ENCODE peak calls at places on chromosomes 4 and X, in seven cellular contexts. Y, K, T, P, E, W and F are unnamed samples.

GRCh38 chrX:80879143-80879542 is 69.5 kb upstream of the BRWD3 start:
- DNase-seq in E (no peak), P (no peak), Y (peak), K (no peak), T (no peak), W (peak), F (no peak)

GRCh38 chr4:80365928-80366327 is 30.4 kb downstream of the CFAP299 start:
- DNase-seq in K (no peak), T (peak), P (peak), Y (peak), W (peak), E (peak), F (peak)

GRCh38 chr4:1477045-1477905 is 71.0 kb upstream of the NKX1-1 start:
- DNase-seq in W (no peak), Y (no peak), P (no peak), K (no peak), E (peak), T (no peak), F (no peak)

GRCh38 chr4:2714071-2714770 is 41.9 kb downstream of the TNIP2 start:
- DNase-seq in E (no peak), W (no peak), P (no peak), T (no peak), K (no peak), Y (no peak), F (no peak)

GRCh38 chr4:15149842-15150592 is 147.7 kb downstream of the CPEB2 start:
- DNase-seq in K (peak), T (peak), Y (peak), P (no peak), W (peak), E (peak), F (peak)

GRCh38 chr4:17336524-17336941 is 175.4 kb downstream of the QDPR start:
- DNase-seq in E (no peak), K (no peak), P (no peak), T (no peak), Y (no peak), W (no peak), F (peak)

GRCh38 chrX:1152090-1152489 is 60.4 kb downstream of the CRLF2 start:
- DNase-seq in W (no peak), P (no peak), T (no peak), E (no peak), K (no peak), Y (no peak), F (no peak)

GRCh38 chr4:1512738-1513660 is 106.8 kb upstream of the NKX1-1 start:
- DNase-seq in P (peak), W (peak), Y (peak), E (peak), K (no peak), T (peak), F (no peak)

GRCh38 chr4:187606581-187606980 is 389.0 kb upstream of the ZFP42 start:
- DNase-seq in E (no peak), Y (peak), T (peak), K (no peak), W (peak), P (peak), F (peak)

GRCh38 chr4:31068257-31069075 is 348.3 kb downstream of the PCDH7 start:
- DNase-seq in T (no peak), K (no peak), Y (no peak), E (no peak), P (no peak), W (no peak), F (no peak)

GRCh38 chrX:53440631-53441517 is 6.7 kb upstream of the HSD17B10 start:
- DNase-seq in T (peak), P (no peak), Y (peak), K (no peak), E (peak), W (peak), F (peak)

GRCh38 chr4:107037188-107037587 is 1.1 kb upstream of the DKK2 start:
- DNase-seq in W (peak), Y (peak), T (peak), E (peak), K (no peak), P (no peak), F (peak)

GRCh38 chr4:8035371-8035780 is 95.7 kb upstream of the AFAP1 start:
- DNase-seq in E (no peak), P (no peak), Y (no peak), K (no peak), T (peak), W (no peak), F (no peak)

GRCh38 chrX:153953342-153953830 is 8.9 kb upstream of the RENBP start:
- DNase-seq in W (peak), E (peak), T (peak), K (peak), P (peak), Y (peak), F (peak)

GRCh38 chrX:13689519-13690211 is 737 bp downstream of the RAB9A start:
- DNase-seq in Y (peak), T (peak), W (peak), K (no peak), P (no peak), E (no peak), F (no peak)

GRCh38 chrX:11913001-11913400 is 155.0 kb downstream of the MSL3 start:
- DNase-seq in Y (no peak), E (no peak), K (no peak), P (no peak), T (no peak), W (no peak), F (no peak)

GRCh38 chrX:129777218-129777768 is 2.5 kb upstream of the SASH3 start:
- DNase-seq in E (peak), P (peak), T (no peak), W (no peak), K (no peak), Y (no peak), F (no peak)

GRCh38 chr4:182286035-182286434 is 42.8 kb downstream of the TENM3 start:
- DNase-seq in K (no peak), E (no peak), Y (no peak), P (no peak), T (peak), W (no peak), F (no peak)

GRCh38 chrX:9153299-9153698 is 119.4 kb upstream of the FAM9B start:
- DNase-seq in Y (no peak), E (no peak), P (no peak), K (no peak), T (no peak), W (no peak), F (no peak)

GRCh38 chr4:721261-722171 is 15.9 kb downstream of the PCGF3 start:
- DNase-seq in T (no peak), P (no peak), Y (no peak), W (no peak), K (no peak), E (no peak), F (no peak)

GRCh38 chr4:184868623-184869022 is 42.9 kb upstream of the ACSL1 start:
- DNase-seq in P (no peak), K (no peak), Y (no peak), W (no peak), E (no peak), T (no peak), F (no peak)

GRCh38 chr4:5266991-5267390 is 215.7 kb downstream of the STK32B start:
- DNase-seq in P (no peak), Y (no peak), K (no peak), T (peak), W (no peak), E (no peak), F (no peak)

GRCh38 chr4:113760852-113761681 is 471 bp downstream of the CAMK2D start:
- DNase-seq in P (peak), E (peak), K (peak), T (peak), W (peak), Y (peak), F (peak)

GRCh38 chr4:154314248-154314647 is 177.4 kb downstream of the DCHS2 start:
- DNase-seq in T (peak), E (no peak), Y (peak), W (no peak), P (no peak), K (no peak), F (no peak)

GRCh38 chr4:10582059-10582686 is 102.4 kb downstream of the CLNK start:
- DNase-seq in P (peak), K (peak), Y (peak), T (peak), W (peak), E (no peak), F (no peak)

GRCh38 chr4:8157944-8158709 is 486 bp downstream of the ABLIM2 start:
- DNase-seq in W (peak), T (peak), K (no peak), Y (no peak), E (no peak), P (peak), F (no peak)

GRCh38 chrX:116417214-116417613 is 19.2 kb upstream of the SLC6A14 start:
- DNase-seq in W (peak), P (no peak), K (no peak), E (no peak), T (no peak), Y (peak), F (no peak)

GRCh38 chr4:123452585-123452984 is 56.0 kb downstream of the SPRY1 start:
- DNase-seq in K (peak), E (no peak), T (peak), W (peak), Y (peak), P (peak), F (no peak)

GRCh38 chr4:27714073-27714472 is 853.4 kb downstream of the STIM2 start:
- DNase-seq in P (no peak), T (no peak), Y (no peak), K (no peak), E (no peak), W (peak), F (no peak)

GRCh38 chr4:155085843-155086530 is 122.4 kb upstream of the NPY2R start:
- DNase-seq in K (no peak), Y (no peak), P (no peak), W (no peak), T (peak), E (no peak), F (no peak)

GRCh38 chr4:68734095-68734494 is 63.6 kb upstream of the UGT2B15 start:
- DNase-seq in E (no peak), T (no peak), P (no peak), W (no peak), Y (no peak), K (no peak), F (no peak)